ENCODE peak calls at places on chromosomes 2 and 18, in eight cellular contexts. One of them, this sample, is unnamed.

GRCh38 chr18:32624182-32624723 is 148.6 kb downstream of the KLHL14 start:
- DNase-seq in prostate gland: no peak
- DNase-seq in GM20000: no peak
- DNase-seq in ascending aorta: no peak
- DNase-seq in IMR-90: no peak
- DNase-seq in gastrocnemius medialis: no peak
- DNase-seq in LNCaP clone FGC: peak
- DNase-seq in GM10248: no peak
- DNase-seq in this sample: no peak

GRCh38 chr2:64930159-64930558 is 59.0 kb upstream of the SLC1A4 start:
- DNase-seq in ascending aorta: no peak
- DNase-seq in GM20000: no peak
- DNase-seq in LNCaP clone FGC: no peak
- DNase-seq in GM10248: no peak
- DNase-seq in prostate gland: no peak
- DNase-seq in IMR-90: no peak
- DNase-seq in gastrocnemius medialis: no peak
- DNase-seq in this sample: no peak

GRCh38 chr2:130336877-130337734 is 5.6 kb upstream of the IMP4 start:
- DNase-seq in prostate gland: peak
- DNase-seq in GM10248: peak
- DNase-seq in ascending aorta: peak
- DNase-seq in gastrocnemius medialis: no peak
- DNase-seq in IMR-90: peak
- DNase-seq in LNCaP clone FGC: peak
- DNase-seq in GM20000: peak
- DNase-seq in this sample: peak

GRCh38 chr2:143152652-143153051 is 23.4 kb downstream of the ARHGAP15 start:
- DNase-seq in prostate gland: no peak
- DNase-seq in gastrocnemius medialis: no peak
- DNase-seq in GM10248: no peak
- DNase-seq in LNCaP clone FGC: no peak
- DNase-seq in IMR-90: no peak
- DNase-seq in ascending aorta: no peak
- DNase-seq in GM20000: no peak
- DNase-seq in this sample: no peak

GRCh38 chr18:64238076-64238475 is 89.2 kb upstream of the LINC00305 start:
- DNase-seq in IMR-90: no peak
- DNase-seq in GM10248: no peak
- DNase-seq in GM20000: no peak
- DNase-seq in prostate gland: no peak
- DNase-seq in gastrocnemius medialis: no peak
- DNase-seq in LNCaP clone FGC: no peak
- DNase-seq in ascending aorta: no peak
- DNase-seq in this sample: no peak

GRCh38 chr2:240557101-240557751 is 562 bp downstream of the ANKMY1 start:
- DNase-seq in LNCaP clone FGC: no peak
- DNase-seq in prostate gland: peak
- DNase-seq in GM20000: no peak
- DNase-seq in GM10248: no peak
- DNase-seq in IMR-90: no peak
- DNase-seq in ascending aorta: no peak
- DNase-seq in gastrocnemius medialis: no peak
- DNase-seq in this sample: no peak

GRCh38 chr18:48928787-48929186 is 22.0 kb downstream of the SMAD7 start:
- DNase-seq in LNCaP clone FGC: no peak
- DNase-seq in prostate gland: peak
- DNase-seq in GM10248: peak
- DNase-seq in IMR-90: peak
- DNase-seq in GM20000: peak
- DNase-seq in ascending aorta: peak
- DNase-seq in gastrocnemius medialis: no peak
- DNase-seq in this sample: peak

GRCh38 chr2:8132889-8133288 is 549.0 kb upstream of the ID2 start:
- DNase-seq in GM10248: no peak
- DNase-seq in IMR-90: no peak
- DNase-seq in ascending aorta: no peak
- DNase-seq in gastrocnemius medialis: no peak
- DNase-seq in LNCaP clone FGC: no peak
- DNase-seq in prostate gland: no peak
- DNase-seq in GM20000: no peak
- DNase-seq in this sample: no peak

GRCh38 chr2:67776276-67776675 is 286.5 kb downstream of the C1D start:
- DNase-seq in LNCaP clone FGC: no peak
- DNase-seq in ascending aorta: no peak
- DNase-seq in IMR-90: no peak
- DNase-seq in prostate gland: no peak
- DNase-seq in GM10248: no peak
- DNase-seq in GM20000: no peak
- DNase-seq in gastrocnemius medialis: no peak
- DNase-seq in this sample: no peak

GRCh38 chr2:12177052-12177994 is 430.9 kb downstream of the LPIN1 start:
- DNase-seq in ascending aorta: peak
- DNase-seq in GM20000: peak
- DNase-seq in gastrocnemius medialis: peak
- DNase-seq in LNCaP clone FGC: no peak
- DNase-seq in IMR-90: peak
- DNase-seq in prostate gland: peak
- DNase-seq in GM10248: peak
- DNase-seq in this sample: peak

GRCh38 chr2:121319941-121320340 is 34.9 kb upstream of the TFCP2L1 start:
- DNase-seq in GM10248: no peak
- DNase-seq in GM20000: no peak
- DNase-seq in ascending aorta: no peak
- DNase-seq in LNCaP clone FGC: no peak
- DNase-seq in prostate gland: no peak
- DNase-seq in gastrocnemius medialis: no peak
- DNase-seq in IMR-90: no peak
- DNase-seq in this sample: no peak

GRCh38 chr2:159471340-159471739 is 145.0 kb downstream of the BAZ2B start:
- DNase-seq in LNCaP clone FGC: no peak
- DNase-seq in GM20000: no peak
- DNase-seq in prostate gland: no peak
- DNase-seq in GM10248: no peak
- DNase-seq in IMR-90: no peak
- DNase-seq in gastrocnemius medialis: no peak
- DNase-seq in ascending aorta: no peak
- DNase-seq in this sample: no peak

GRCh38 chr2:159462961-159463360 is 153.4 kb downstream of the BAZ2B start:
- DNase-seq in prostate gland: no peak
- DNase-seq in LNCaP clone FGC: no peak
- DNase-seq in GM20000: no peak
- DNase-seq in gastrocnemius medialis: no peak
- DNase-seq in IMR-90: no peak
- DNase-seq in GM10248: no peak
- DNase-seq in ascending aorta: no peak
- DNase-seq in this sample: no peak

GRCh38 chr2:159462201-159462785 is 154.1 kb downstream of the BAZ2B start:
- DNase-seq in GM10248: no peak
- DNase-seq in prostate gland: no peak
- DNase-seq in IMR-90: peak
- DNase-seq in gastrocnemius medialis: no peak
- DNase-seq in LNCaP clone FGC: no peak
- DNase-seq in GM20000: no peak
- DNase-seq in ascending aorta: no peak
- DNase-seq in this sample: no peak

GRCh38 chr2:159468257-159468656 is 148.1 kb downstream of the BAZ2B start:
- DNase-seq in LNCaP clone FGC: no peak
- DNase-seq in IMR-90: no peak
- DNase-seq in GM10248: no peak
- DNase-seq in gastrocnemius medialis: no peak
- DNase-seq in prostate gland: no peak
- DNase-seq in ascending aorta: no peak
- DNase-seq in GM20000: no peak
- DNase-seq in this sample: no peak
- TF ChIP-seq CTCF in LNCaP clone FGC: no peak
- TF ChIP-seq CTCF in IMR-90: no peak
- TF ChIP-seq CTCF in GM10248: no peak
- TF ChIP-seq CTCF in gastrocnemius medialis: no peak
- TF ChIP-seq CTCF in prostate gland: no peak
- TF ChIP-seq CTCF in ascending aorta: no peak
- TF ChIP-seq CTCF in GM20000: no peak
- TF ChIP-seq CTCF in this sample: no peak

GRCh38 chr2:134657650-134658250 is 61.0 kb downstream of the TMEM163 start:
- DNase-seq in LNCaP clone FGC: no peak
- DNase-seq in gastrocnemius medialis: no peak
- DNase-seq in prostate gland: no peak
- DNase-seq in GM20000: no peak
- DNase-seq in GM10248: no peak
- DNase-seq in ascending aorta: no peak
- DNase-seq in IMR-90: no peak
- DNase-seq in this sample: peak
- TF ChIP-seq CTCF in LNCaP clone FGC: peak
- TF ChIP-seq CTCF in gastrocnemius medialis: no peak
- TF ChIP-seq CTCF in prostate gland: no peak
- TF ChIP-seq CTCF in GM20000: peak
- TF ChIP-seq CTCF in GM10248: peak
- TF ChIP-seq CTCF in ascending aorta: no peak
- TF ChIP-seq CTCF in IMR-90: peak
- TF ChIP-seq CTCF in this sample: peak

DNA sequence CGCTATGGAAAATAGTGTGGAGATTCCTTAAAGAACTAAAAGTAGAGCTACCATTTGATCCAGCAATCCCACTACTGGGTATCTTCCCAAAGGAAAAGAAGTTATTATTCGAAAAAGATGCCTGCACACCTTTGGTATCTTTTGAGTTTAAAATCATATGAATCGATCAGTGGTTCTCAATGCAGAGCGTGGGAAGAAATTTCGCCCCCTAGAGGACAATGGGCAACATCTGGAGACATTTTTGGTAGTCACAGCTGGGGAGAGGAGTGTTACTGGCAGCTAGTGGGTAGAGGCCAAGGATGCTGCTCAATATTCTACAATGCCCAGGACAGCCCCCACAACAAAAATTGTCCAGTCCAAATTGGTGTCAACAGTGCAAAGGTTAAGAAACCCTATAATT is 425.5 kb downstream of the LRATD1 start:
- DNase-seq in prostate gland: no peak
- DNase-seq in GM20000: no peak
- DNase-seq in LNCaP clone FGC: no peak
- DNase-seq in ascending aorta: no peak
- DNase-seq in GM10248: no peak
- DNase-seq in IMR-90: no peak
- DNase-seq in gastrocnemius medialis: no peak
- DNase-seq in this sample: peak
- TF ChIP-seq CTCF in prostate gland: no peak
- TF ChIP-seq CTCF in GM20000: peak
- TF ChIP-seq CTCF in LNCaP clone FGC: peak
- TF ChIP-seq CTCF in ascending aorta: no peak
- TF ChIP-seq CTCF in GM10248: peak
- TF ChIP-seq CTCF in IMR-90: peak
- TF ChIP-seq CTCF in gastrocnemius medialis: no peak
- TF ChIP-seq CTCF in this sample: no peak

GRCh38 chr2:24353364-24353763 is 7.0 kb downstream of the ITSN2 start:
- DNase-seq in LNCaP clone FGC: no peak
- DNase-seq in IMR-90: no peak
- DNase-seq in ascending aorta: no peak
- DNase-seq in gastrocnemius medialis: no peak
- DNase-seq in GM10248: no peak
- DNase-seq in prostate gland: no peak
- DNase-seq in GM20000: no peak
- DNase-seq in this sample: no peak

GRCh38 chr2:24351627-24351938 is 8.8 kb downstream of the ITSN2 start:
- DNase-seq in gastrocnemius medialis: no peak
- DNase-seq in LNCaP clone FGC: no peak
- DNase-seq in ascending aorta: no peak
- DNase-seq in GM20000: no peak
- DNase-seq in IMR-90: no peak
- DNase-seq in GM10248: no peak
- DNase-seq in prostate gland: no peak
- DNase-seq in this sample: no peak

GRCh38 chr2:24350826-24351626 is 9.3 kb downstream of the ITSN2 start:
- DNase-seq in prostate gland: no peak
- DNase-seq in IMR-90: no peak
- DNase-seq in GM10248: no peak
- DNase-seq in LNCaP clone FGC: no peak
- DNase-seq in gastrocnemius medialis: no peak
- DNase-seq in ascending aorta: no peak
- DNase-seq in GM20000: no peak
- DNase-seq in this sample: no peak

GRCh38 chr2:24352664-24353063 is 7.7 kb downstream of the ITSN2 start:
- DNase-seq in ascending aorta: no peak
- DNase-seq in gastrocnemius medialis: no peak
- DNase-seq in prostate gland: no peak
- DNase-seq in GM20000: no peak
- DNase-seq in GM10248: no peak
- DNase-seq in IMR-90: no peak
- DNase-seq in LNCaP clone FGC: no peak
- DNase-seq in this sample: peak

DNA sequence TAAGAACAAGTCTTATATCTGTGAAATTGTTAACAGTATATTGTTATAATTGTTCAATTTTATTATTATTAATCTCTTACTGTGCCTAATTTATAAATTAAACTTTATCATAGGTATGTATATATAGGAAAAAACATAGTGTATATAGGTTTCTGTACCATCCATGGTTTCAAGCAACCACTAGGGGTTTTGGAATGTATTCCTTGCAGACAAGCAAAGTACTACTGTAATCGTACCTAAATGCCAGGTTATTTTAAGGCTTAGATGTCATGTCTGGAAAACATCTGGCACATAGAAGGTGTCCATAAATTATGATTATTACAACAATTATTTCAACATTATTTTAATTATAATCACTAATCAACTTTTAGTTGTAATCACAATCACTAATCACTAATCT is 8.4 kb downstream of the ITSN2 start:
- DNase-seq in prostate gland: no peak
- DNase-seq in GM20000: no peak
- DNase-seq in ascending aorta: no peak
- DNase-seq in GM10248: no peak
- DNase-seq in LNCaP clone FGC: no peak
- DNase-seq in gastrocnemius medialis: no peak
- DNase-seq in IMR-90: no peak
- DNase-seq in this sample: no peak
- TF ChIP-seq CTCF in prostate gland: no peak
- TF ChIP-seq CTCF in GM20000: no peak
- TF ChIP-seq CTCF in ascending aorta: no peak
- TF ChIP-seq CTCF in GM10248: no peak
- TF ChIP-seq CTCF in LNCaP clone FGC: no peak
- TF ChIP-seq CTCF in gastrocnemius medialis: peak
- TF ChIP-seq CTCF in IMR-90: no peak
- TF ChIP-seq CTCF in this sample: no peak

GRCh38 chr2:74119324-74119723 is 28.4 kb downstream of the BOLA3 start:
- DNase-seq in LNCaP clone FGC: no peak
- DNase-seq in prostate gland: no peak
- DNase-seq in ascending aorta: no peak
- DNase-seq in gastrocnemius medialis: no peak
- DNase-seq in IMR-90: no peak
- DNase-seq in GM20000: no peak
- DNase-seq in GM10248: no peak
- DNase-seq in this sample: peak
- TF ChIP-seq CTCF in LNCaP clone FGC: no peak
- TF ChIP-seq CTCF in prostate gland: peak
- TF ChIP-seq CTCF in ascending aorta: peak
- TF ChIP-seq CTCF in gastrocnemius medialis: no peak
- TF ChIP-seq CTCF in IMR-90: no peak
- TF ChIP-seq CTCF in GM20000: no peak
- TF ChIP-seq CTCF in GM10248: peak
- TF ChIP-seq CTCF in this sample: peak

GRCh38 chr2:70181363-70181956 is 9.4 kb downstream of the C2orf42 start:
- DNase-seq in GM20000: peak
- DNase-seq in gastrocnemius medialis: no peak
- DNase-seq in LNCaP clone FGC: no peak
- DNase-seq in ascending aorta: no peak
- DNase-seq in IMR-90: no peak
- DNase-seq in prostate gland: no peak
- DNase-seq in GM10248: peak
- DNase-seq in this sample: no peak
- TF ChIP-seq CTCF in GM20000: no peak
- TF ChIP-seq CTCF in gastrocnemius medialis: no peak
- TF ChIP-seq CTCF in LNCaP clone FGC: no peak
- TF ChIP-seq CTCF in ascending aorta: no peak
- TF ChIP-seq CTCF in IMR-90: no peak
- TF ChIP-seq CTCF in prostate gland: no peak
- TF ChIP-seq CTCF in GM10248: no peak
- TF ChIP-seq CTCF in this sample: no peak

GRCh38 chr2:216328347-216328746 is 43.9 kb downstream of the MARCHF4 start:
- DNase-seq in gastrocnemius medialis: no peak
- DNase-seq in prostate gland: no peak
- DNase-seq in IMR-90: no peak
- DNase-seq in LNCaP clone FGC: no peak
- DNase-seq in GM20000: no peak
- DNase-seq in ascending aorta: no peak
- DNase-seq in GM10248: no peak
- DNase-seq in this sample: peak
- TF ChIP-seq CTCF in gastrocnemius medialis: no peak
- TF ChIP-seq CTCF in prostate gland: no peak
- TF ChIP-seq CTCF in IMR-90: peak
- TF ChIP-seq CTCF in LNCaP clone FGC: no peak
- TF ChIP-seq CTCF in GM20000: no peak
- TF ChIP-seq CTCF in ascending aorta: no peak
- TF ChIP-seq CTCF in GM10248: no peak
- TF ChIP-seq CTCF in this sample: peak